ENCODE peak calls at places on chromosomes 16 and 17, in seven cellular contexts. N is endothelial cell of umbilical vein, A is BE2C, K is AG04450, L is heart right ventricle, Z is nephron progenitor cell, Q is left ventricle myocardium inferior. O is an unnamed sample.

GRCh38 chr17:50443492-50444051 is 17.6 kb downstream of the ACSF2 start:
- DNase-seq in N (no peak), A (no peak), K (no peak), L (no peak), Z (no peak), Q (no peak), O (no peak)

GRCh38 chr17:82503728-82504308 is 15.7 kb upstream of the FOXK2 start:
- DNase-seq in N (no peak), A (no peak), K (no peak), L (no peak), Z (no peak), Q (no peak), O (no peak)

GRCh38 chr17:68491864-68492263 is 20.4 kb upstream of the PRKAR1A start:
- DNase-seq in N (no peak), A (no peak), K (no peak), L (peak), Z (no peak), Q (peak), O (no peak)

GRCh38 chr16:48911700-48912099 is 301.7 kb upstream of the N4BP1 start:
- DNase-seq in N (no peak), A (no peak), K (no peak), L (no peak), Z (no peak), Q (no peak), O (no peak)

GRCh38 chr17:69405096-69405495 is 9.4 kb upstream of the MAP2K6 start:
- DNase-seq in N (no peak), A (no peak), K (no peak), L (no peak), Z (no peak), Q (no peak), O (no peak)

GRCh38 chr16:86706726-86707125 is 128.4 kb downstream of the FOXL1 start:
- DNase-seq in N (no peak), A (no peak), K (no peak), L (no peak), Z (no peak), Q (no peak), O (no peak)

GRCh38 chr16:88868974-88869672 is 2.7 kb upstream of the PABPN1L start:
- DNase-seq in N (no peak), A (no peak), K (no peak), L (no peak), Z (no peak), Q (no peak), O (no peak)

GRCh38 chr17:61366076-61366714 is 33.4 kb upstream of the TBX2 start:
- DNase-seq in N (no peak), A (no peak), K (no peak), L (no peak), Z (no peak), Q (no peak), O (no peak)

GRCh38 chr17:57295526-57296023 is 39.3 kb downstream of the MSI2 start:
- DNase-seq in N (peak), A (no peak), K (peak), L (no peak), Z (no peak), Q (no peak), O (no peak)

GRCh38 chr17:81635973-81636504 is 873 bp downstream of the NPLOC4 start:
- DNase-seq in N (no peak), A (no peak), K (no peak), L (no peak), Z (no peak), Q (no peak), O (no peak)

GRCh38 chr17:77214743-77215142 is 74.0 kb downstream of the SEC14L1 start:
- DNase-seq in N (no peak), A (peak), K (no peak), L (no peak), Z (peak), Q (no peak), O (no peak)
- TF ChIP-seq CTCF in N (peak), A (peak), K (peak), L (peak), Z (peak), Q (peak), O (no peak)

DNA sequence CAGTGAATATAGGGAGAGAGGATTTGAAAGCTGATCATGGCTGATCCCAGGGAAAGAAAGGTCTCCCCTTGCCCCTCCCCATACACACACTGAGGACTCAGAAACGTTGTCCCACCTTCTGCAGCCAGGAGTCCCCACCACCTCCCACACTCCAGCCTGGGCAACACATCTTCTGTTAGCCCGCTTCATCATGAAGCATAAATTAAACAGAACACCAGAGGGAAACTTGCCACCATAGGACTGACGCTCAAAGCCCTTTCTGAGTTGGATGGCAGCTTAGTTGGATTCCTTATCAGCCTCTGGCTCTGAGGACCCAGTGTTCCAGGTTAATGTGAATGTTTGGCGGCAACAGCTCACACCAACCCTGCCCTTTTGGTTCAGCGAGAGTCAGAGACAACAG is 33.9 kb downstream of the ARHGAP27 start:
- DNase-seq in N (no peak), A (no peak), K (no peak), L (no peak), Z (no peak), Q (no peak), O (no peak)
- TF ChIP-seq CTCF in N (no peak), A (peak), K (peak), L (no peak), Z (no peak), Q (peak), O (no peak)

GRCh38 chr16:65697061-65697460 is 575.2 kb upstream of the CDH11 start:
- DNase-seq in N (no peak), A (no peak), K (no peak), L (no peak), Z (no peak), Q (no peak), O (no peak)
- TF ChIP-seq CTCF in N (no peak), A (peak), K (no peak), L (no peak), Z (no peak), Q (no peak), O (no peak)

GRCh38 chr16:64174327-64174726 is 947.5 kb downstream of the CDH11 start:
- DNase-seq in N (no peak), A (no peak), K (no peak), L (no peak), Z (no peak), Q (no peak), O (no peak)

GRCh38 chr16:64167851-64168770 is 953.8 kb downstream of the CDH11 start:
- DNase-seq in N (no peak), A (peak), K (no peak), L (no peak), Z (no peak), Q (no peak), O (no peak)

GRCh38 chr16:64172652-64173051 is 949.2 kb downstream of the CDH11 start:
- DNase-seq in N (no peak), A (no peak), K (no peak), L (no peak), Z (no peak), Q (no peak), O (no peak)

DNA sequence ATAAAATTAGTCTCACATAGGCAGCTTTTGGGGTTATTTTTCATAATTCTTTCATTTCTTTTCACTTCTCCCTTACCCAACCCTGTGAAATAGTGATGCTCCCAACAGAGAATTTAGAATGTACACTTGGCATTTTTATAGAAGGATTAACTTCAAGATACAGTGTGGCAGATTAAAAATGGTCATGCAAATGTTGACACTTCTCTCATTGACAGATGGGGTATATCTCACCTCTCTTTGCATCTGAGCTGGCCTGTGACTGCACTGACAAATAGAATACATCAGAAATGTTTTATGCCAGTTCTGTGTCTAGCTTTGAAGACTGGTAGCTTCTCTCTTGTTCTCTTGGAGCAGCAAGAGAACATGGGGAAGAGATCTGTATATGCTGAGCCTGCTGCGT is 949.7 kb downstream of the CDH11 start:
- DNase-seq in N (no peak), A (no peak), K (no peak), L (no peak), Z (no peak), Q (no peak), O (no peak)
- TF ChIP-seq CTCF in N (no peak), A (no peak), K (no peak), L (no peak), Z (no peak), Q (no peak), O (no peak)